ENCODE peak calls at places on chromosomes 13 and 19, in eight cellular contexts. One of them, this sample, is unnamed.

GRCh38 chr13:26476111-26476743 is 81.3 kb upstream of the WASF3 start:
- DNase-seq in posterior cingulate gyrus: no peak
- DNase-seq in heart left ventricle: no peak
- DNase-seq in stimulated activated CD8-positive, alpha-beta memory T cell treated with anti-CD3 and anti-CD28 coated beads, Interleukin-7, amount 100 ng/mL, for 48 hours: no peak
- DNase-seq in stimulated activated CD4-positive, alpha-beta T cell treated with anti-CD3 and anti-CD28 coated beads, Interleukin-4, amount 100 ng/mL, for 1 hour: no peak
- DNase-seq in NCI-H774: no peak
- DNase-seq in lower leg skin: no peak
- DNase-seq in myocyte: peak
- DNase-seq in this sample: no peak

GRCh38 chr19:1026189-1027019 is at the start of gene CNN2:
- DNase-seq in posterior cingulate gyrus: peak
- DNase-seq in heart left ventricle: peak
- DNase-seq in stimulated activated CD8-positive, alpha-beta memory T cell treated with anti-CD3 and anti-CD28 coated beads, Interleukin-7, amount 100 ng/mL, for 48 hours: peak
- DNase-seq in stimulated activated CD4-positive, alpha-beta T cell treated with anti-CD3 and anti-CD28 coated beads, Interleukin-4, amount 100 ng/mL, for 1 hour: peak
- DNase-seq in NCI-H774: peak
- DNase-seq in lower leg skin: peak
- DNase-seq in myocyte: peak
- DNase-seq in this sample: peak

GRCh38 chr19:10305139-10305806 is 4.3 kb downstream of the ZGLP1 start:
- DNase-seq in posterior cingulate gyrus: peak
- DNase-seq in heart left ventricle: no peak
- DNase-seq in stimulated activated CD8-positive, alpha-beta memory T cell treated with anti-CD3 and anti-CD28 coated beads, Interleukin-7, amount 100 ng/mL, for 48 hours: no peak
- DNase-seq in stimulated activated CD4-positive, alpha-beta T cell treated with anti-CD3 and anti-CD28 coated beads, Interleukin-4, amount 100 ng/mL, for 1 hour: no peak
- DNase-seq in NCI-H774: no peak
- DNase-seq in lower leg skin: no peak
- DNase-seq in myocyte: peak
- DNase-seq in this sample: no peak

GRCh38 chr13:24747248-24748151 is 16.5 kb upstream of the RNF17 start:
- DNase-seq in posterior cingulate gyrus: no peak
- DNase-seq in heart left ventricle: no peak
- DNase-seq in stimulated activated CD8-positive, alpha-beta memory T cell treated with anti-CD3 and anti-CD28 coated beads, Interleukin-7, amount 100 ng/mL, for 48 hours: no peak
- DNase-seq in stimulated activated CD4-positive, alpha-beta T cell treated with anti-CD3 and anti-CD28 coated beads, Interleukin-4, amount 100 ng/mL, for 1 hour: no peak
- DNase-seq in NCI-H774: peak
- DNase-seq in lower leg skin: peak
- DNase-seq in myocyte: peak
- DNase-seq in this sample: no peak

GRCh38 chr19:41426952-41427646 is at the start of gene B3GNT8:
- DNase-seq in posterior cingulate gyrus: no peak
- DNase-seq in heart left ventricle: peak
- DNase-seq in stimulated activated CD8-positive, alpha-beta memory T cell treated with anti-CD3 and anti-CD28 coated beads, Interleukin-7, amount 100 ng/mL, for 48 hours: peak
- DNase-seq in stimulated activated CD4-positive, alpha-beta T cell treated with anti-CD3 and anti-CD28 coated beads, Interleukin-4, amount 100 ng/mL, for 1 hour: peak
- DNase-seq in NCI-H774: no peak
- DNase-seq in lower leg skin: peak
- DNase-seq in myocyte: peak
- DNase-seq in this sample: peak

GRCh38 chr13:111184685-111185401 is 69.7 kb downstream of the ARHGEF7 start:
- DNase-seq in posterior cingulate gyrus: no peak
- DNase-seq in heart left ventricle: no peak
- DNase-seq in stimulated activated CD8-positive, alpha-beta memory T cell treated with anti-CD3 and anti-CD28 coated beads, Interleukin-7, amount 100 ng/mL, for 48 hours: no peak
- DNase-seq in stimulated activated CD4-positive, alpha-beta T cell treated with anti-CD3 and anti-CD28 coated beads, Interleukin-4, amount 100 ng/mL, for 1 hour: no peak
- DNase-seq in NCI-H774: no peak
- DNase-seq in lower leg skin: no peak
- DNase-seq in myocyte: peak
- DNase-seq in this sample: no peak

GRCh38 chr13:114199961-114200672 is 21.1 kb downstream of the CFAP97D2 start:
- DNase-seq in posterior cingulate gyrus: no peak
- DNase-seq in heart left ventricle: no peak
- DNase-seq in stimulated activated CD8-positive, alpha-beta memory T cell treated with anti-CD3 and anti-CD28 coated beads, Interleukin-7, amount 100 ng/mL, for 48 hours: no peak
- DNase-seq in stimulated activated CD4-positive, alpha-beta T cell treated with anti-CD3 and anti-CD28 coated beads, Interleukin-4, amount 100 ng/mL, for 1 hour: no peak
- DNase-seq in NCI-H774: no peak
- DNase-seq in lower leg skin: no peak
- DNase-seq in myocyte: no peak
- DNase-seq in this sample: no peak

GRCh38 chr19:17889609-17890214 is 18.0 kb downstream of the SLC5A5 start:
- DNase-seq in posterior cingulate gyrus: no peak
- DNase-seq in heart left ventricle: no peak
- DNase-seq in stimulated activated CD8-positive, alpha-beta memory T cell treated with anti-CD3 and anti-CD28 coated beads, Interleukin-7, amount 100 ng/mL, for 48 hours: no peak
- DNase-seq in stimulated activated CD4-positive, alpha-beta T cell treated with anti-CD3 and anti-CD28 coated beads, Interleukin-4, amount 100 ng/mL, for 1 hour: no peak
- DNase-seq in NCI-H774: no peak
- DNase-seq in lower leg skin: no peak
- DNase-seq in myocyte: peak
- DNase-seq in this sample: no peak

GRCh38 chr13:108944760-108945159 is 315.3 kb downstream of the MYO16 start:
- DNase-seq in posterior cingulate gyrus: no peak
- DNase-seq in heart left ventricle: no peak
- DNase-seq in stimulated activated CD8-positive, alpha-beta memory T cell treated with anti-CD3 and anti-CD28 coated beads, Interleukin-7, amount 100 ng/mL, for 48 hours: no peak
- DNase-seq in stimulated activated CD4-positive, alpha-beta T cell treated with anti-CD3 and anti-CD28 coated beads, Interleukin-4, amount 100 ng/mL, for 1 hour: no peak
- DNase-seq in NCI-H774: no peak
- DNase-seq in lower leg skin: no peak
- DNase-seq in myocyte: no peak
- DNase-seq in this sample: no peak

GRCh38 chr19:15419413-15420025 is 731 bp upstream of the AKAP8L start:
- DNase-seq in posterior cingulate gyrus: no peak
- DNase-seq in heart left ventricle: peak
- DNase-seq in stimulated activated CD8-positive, alpha-beta memory T cell treated with anti-CD3 and anti-CD28 coated beads, Interleukin-7, amount 100 ng/mL, for 48 hours: no peak
- DNase-seq in stimulated activated CD4-positive, alpha-beta T cell treated with anti-CD3 and anti-CD28 coated beads, Interleukin-4, amount 100 ng/mL, for 1 hour: no peak
- DNase-seq in NCI-H774: no peak
- DNase-seq in lower leg skin: no peak
- DNase-seq in myocyte: no peak
- DNase-seq in this sample: no peak

GRCh38 chr13:50911051-50911690 is 1.6 kb downstream of the RNASEH2B start:
- DNase-seq in posterior cingulate gyrus: no peak
- DNase-seq in heart left ventricle: no peak
- DNase-seq in stimulated activated CD8-positive, alpha-beta memory T cell treated with anti-CD3 and anti-CD28 coated beads, Interleukin-7, amount 100 ng/mL, for 48 hours: no peak
- DNase-seq in stimulated activated CD4-positive, alpha-beta T cell treated with anti-CD3 and anti-CD28 coated beads, Interleukin-4, amount 100 ng/mL, for 1 hour: no peak
- DNase-seq in NCI-H774: no peak
- DNase-seq in lower leg skin: no peak
- DNase-seq in myocyte: no peak
- DNase-seq in this sample: no peak

GRCh38 chr13:51818771-51819511 is 15.0 kb upstream of the DHRS12 start:
- DNase-seq in posterior cingulate gyrus: peak
- DNase-seq in heart left ventricle: no peak
- DNase-seq in stimulated activated CD8-positive, alpha-beta memory T cell treated with anti-CD3 and anti-CD28 coated beads, Interleukin-7, amount 100 ng/mL, for 48 hours: no peak
- DNase-seq in stimulated activated CD4-positive, alpha-beta T cell treated with anti-CD3 and anti-CD28 coated beads, Interleukin-4, amount 100 ng/mL, for 1 hour: peak
- DNase-seq in NCI-H774: no peak
- DNase-seq in lower leg skin: no peak
- DNase-seq in myocyte: peak
- DNase-seq in this sample: no peak

GRCh38 chr19:11168568-11168967 is 13.0 kb upstream of the SPC24 start:
- DNase-seq in posterior cingulate gyrus: no peak
- DNase-seq in heart left ventricle: no peak
- DNase-seq in stimulated activated CD8-positive, alpha-beta memory T cell treated with anti-CD3 and anti-CD28 coated beads, Interleukin-7, amount 100 ng/mL, for 48 hours: no peak
- DNase-seq in stimulated activated CD4-positive, alpha-beta T cell treated with anti-CD3 and anti-CD28 coated beads, Interleukin-4, amount 100 ng/mL, for 1 hour: no peak
- DNase-seq in NCI-H774: no peak
- DNase-seq in lower leg skin: no peak
- DNase-seq in myocyte: peak
- DNase-seq in this sample: no peak

GRCh38 chr13:110419391-110419791 is 112.3 kb downstream of the COL4A2 start:
- DNase-seq in posterior cingulate gyrus: no peak
- DNase-seq in heart left ventricle: no peak
- DNase-seq in stimulated activated CD8-positive, alpha-beta memory T cell treated with anti-CD3 and anti-CD28 coated beads, Interleukin-7, amount 100 ng/mL, for 48 hours: no peak
- DNase-seq in stimulated activated CD4-positive, alpha-beta T cell treated with anti-CD3 and anti-CD28 coated beads, Interleukin-4, amount 100 ng/mL, for 1 hour: no peak
- DNase-seq in NCI-H774: no peak
- DNase-seq in lower leg skin: peak
- DNase-seq in myocyte: no peak
- DNase-seq in this sample: peak

GRCh38 chr13:30805603-30806011 is 70.3 kb downstream of the ALOX5AP start:
- DNase-seq in posterior cingulate gyrus: peak
- DNase-seq in heart left ventricle: no peak
- DNase-seq in stimulated activated CD8-positive, alpha-beta memory T cell treated with anti-CD3 and anti-CD28 coated beads, Interleukin-7, amount 100 ng/mL, for 48 hours: no peak
- DNase-seq in stimulated activated CD4-positive, alpha-beta T cell treated with anti-CD3 and anti-CD28 coated beads, Interleukin-4, amount 100 ng/mL, for 1 hour: no peak
- DNase-seq in NCI-H774: no peak
- DNase-seq in lower leg skin: peak
- DNase-seq in myocyte: no peak
- DNase-seq in this sample: no peak

This sample was measured in coronary artery.